ENCODE peak calls at places on chromosomes 16 and 17, in five cellular contexts. S, T, B, X and J are unnamed samples.

GRCh38 chr17:21231533-21231932 is 17.6 kb upstream of the TMEM11 start:
- DNase-seq in S (no peak), T (no peak), B (no peak), X (no peak), J (no peak)

GRCh38 chr16:81882559-81882958 is 103.5 kb downstream of the PLCG2 start:
- DNase-seq in S (no peak), T (no peak), B (no peak), X (no peak), J (no peak)

GRCh38 chr17:78973196-78973595 is 6.5 kb downstream of the LGALS3BP start:
- DNase-seq in S (peak), T (no peak), B (no peak), X (no peak), J (no peak)

GRCh38 chr16:50680907-50681885 is at the start of gene SNX20:
- DNase-seq in S (no peak), T (no peak), B (peak), X (no peak), J (no peak)

GRCh38 chr17:61291457-61292311 is 108.0 kb upstream of the TBX2 start:
- DNase-seq in S (no peak), T (no peak), B (no peak), X (no peak), J (no peak)

GRCh38 chr17:34703533-34703932 is 124.2 kb downstream of the TMEM132E start:
- DNase-seq in S (no peak), T (peak), B (no peak), X (peak), J (peak)

GRCh38 chr17:31739300-31739699 is 119.7 kb downstream of the COPRS start:
- DNase-seq in S (no peak), T (no peak), B (no peak), X (no peak), J (no peak)

GRCh38 chr17:67289174-67289876 is 44.3 kb upstream of the HELZ start:
- DNase-seq in S (no peak), T (no peak), B (no peak), X (no peak), J (no peak)

GRCh38 chr16:89395150-89396142 is 94.9 kb downstream of the ANKRD11 start:
- DNase-seq in S (peak), T (no peak), B (no peak), X (peak), J (peak)

GRCh38 chr17:72280881-72281280 is 160.1 kb downstream of the SOX9 start:
- DNase-seq in S (no peak), T (no peak), B (no peak), X (no peak), J (no peak)

GRCh38 chr16:86631441-86631840 is 53.1 kb downstream of the FOXL1 start:
- DNase-seq in S (no peak), T (no peak), B (no peak), X (no peak), J (no peak)

GRCh38 chr16:534856-535445 is 7.4 kb downstream of the CAPN15 start:
- DNase-seq in S (no peak), T (no peak), B (no peak), X (no peak), J (no peak)

GRCh38 chr17:60231234-60231633 is 81.5 kb downstream of the CA4 start:
- DNase-seq in S (peak), T (no peak), B (no peak), X (peak), J (no peak)

GRCh38 chr17:35912942-35913341 is 17.6 kb downstream of the RDM1 start:
- DNase-seq in S (no peak), T (no peak), B (no peak), X (no peak), J (no peak)

GRCh38 chr16:87864331-87864989 is 4.8 kb downstream of the SLC7A5 start:
- DNase-seq in S (no peak), T (no peak), B (no peak), X (no peak), J (no peak)

GRCh38 chr17:6710317-6710716 is 2.9 kb downstream of the SLC13A5 start:
- DNase-seq in S (peak), T (no peak), B (no peak), X (no peak), J (no peak)

GRCh38 chr17:17067277-17067676 is 25.0 kb downstream of the MPRIP start:
- DNase-seq in S (no peak), T (no peak), B (no peak), X (no peak), J (no peak)

GRCh38 chr17:44297975-44298374 is 10.4 kb upstream of the RUNDC3A start:
- DNase-seq in S (no peak), T (no peak), B (no peak), X (no peak), J (no peak)

GRCh38 chr17:6162892-6163291 is 92.7 kb downstream of the WSCD1 start:
- DNase-seq in S (no peak), T (no peak), B (no peak), X (no peak), J (no peak)

GRCh38 chr17:65074778-65075250 is 18.3 kb upstream of the GNA13 start:
- DNase-seq in S (peak), T (peak), B (no peak), X (peak), J (no peak)

GRCh38 chr16:55982597-55982996 is 107.4 kb upstream of the CES5A start:
- DNase-seq in S (no peak), T (no peak), B (no peak), X (no peak), J (no peak)

GRCh38 chr16:46947900-46948547 is 25.4 kb downstream of the DNAJA2 start:
- DNase-seq in S (peak), T (peak), B (peak), X (peak), J (peak)

GRCh38 chr17:65576939-65577338 is 15.5 kb upstream of the AXIN2 start:
- DNase-seq in S (no peak), T (peak), B (no peak), X (no peak), J (no peak)

GRCh38 chr16:30115238-30115637 is 1.9 kb upstream of the GDPD3 start:
- DNase-seq in S (no peak), T (no peak), B (no peak), X (no peak), J (no peak)

GRCh38 chr17:11899494-11899893 is 97.8 kb downstream of the ZNF18 start:
- DNase-seq in S (peak), T (peak), B (no peak), X (no peak), J (no peak)

GRCh38 chr16:59905131-59905530 is 1171.0 kb upstream of the GOT2 start:
- DNase-seq in S (no peak), T (no peak), B (no peak), X (no peak), J (no peak)

GRCh38 chr16:53754938-53755910 is 51.3 kb downstream of the FTO start:
- DNase-seq in S (no peak), T (no peak), B (no peak), X (no peak), J (no peak)

GRCh38 chr17:74631468-74632195 is 8.1 kb upstream of the CD300E start:
- DNase-seq in S (peak), T (no peak), B (peak), X (no peak), J (no peak)

GRCh38 chr16:72278301-72278700 is 106.3 kb upstream of the PMFBP1 start:
- DNase-seq in S (no peak), T (no peak), B (no peak), X (no peak), J (no peak)

GRCh38 chr16:11396241-11397048 is 51.2 kb downstream of the RMI2 start:
- DNase-seq in S (peak), T (peak), B (no peak), X (peak), J (peak)

GRCh38 chr17:79413591-79413990 is 197.3 kb downstream of the RBFOX3 start:
- DNase-seq in S (peak), T (no peak), B (no peak), X (no peak), J (no peak)

GRCh38 chr16:6884002-6884401 is 448.6 kb upstream of the RBFOX1 start:
- DNase-seq in S (no peak), T (no peak), B (no peak), X (no peak), J (no peak)

GRCh38 chr17:52140601-52141000 is 17.9 kb downstream of the CA10 start:
- DNase-seq in S (no peak), T (no peak), B (no peak), X (no peak), J (no peak)

GRCh38 chr17:10920511-10920910 is 82.6 kb upstream of the PIRT start:
- DNase-seq in S (no peak), T (no peak), B (no peak), X (no peak), J (no peak)

GRCh38 chr17:35287286-35287811 is 44.5 kb downstream of the SLFN5 start:
- DNase-seq in S (no peak), T (no peak), B (peak), X (no peak), J (no peak)

GRCh38 chr17:44221862-44222111 is 2.3 kb upstream of the UBTF start:
- DNase-seq in S (no peak), T (no peak), B (no peak), X (no peak), J (no peak)

GRCh38 chr16:89899879-89900481 is 18.7 kb upstream of the MC1R start:
- DNase-seq in S (no peak), T (no peak), B (no peak), X (no peak), J (no peak)

GRCh38 chr16:4280625-4281024 is 7.8 kb upstream of the TFAP4 start:
- DNase-seq in S (no peak), T (no peak), B (no peak), X (no peak), J (no peak)

GRCh38 chr17:69179227-69179952 is 37.7 kb upstream of the ABCA6 start:
- DNase-seq in S (no peak), T (no peak), B (no peak), X (no peak), J (no peak)

GRCh38 chr17:69170377-69170776 is 28.7 kb upstream of the ABCA6 start:
- DNase-seq in S (no peak), T (no peak), B (no peak), X (no peak), J (no peak)

GRCh38 chr17:69175262-69175811 is 33.6 kb upstream of the ABCA6 start:
- DNase-seq in S (no peak), T (no peak), B (no peak), X (no peak), J (no peak)

GRCh38 chr17:69173118-69173517 is 31.4 kb upstream of the ABCA6 start:
- DNase-seq in S (no peak), T (no peak), B (no peak), X (no peak), J (no peak)

DNA sequence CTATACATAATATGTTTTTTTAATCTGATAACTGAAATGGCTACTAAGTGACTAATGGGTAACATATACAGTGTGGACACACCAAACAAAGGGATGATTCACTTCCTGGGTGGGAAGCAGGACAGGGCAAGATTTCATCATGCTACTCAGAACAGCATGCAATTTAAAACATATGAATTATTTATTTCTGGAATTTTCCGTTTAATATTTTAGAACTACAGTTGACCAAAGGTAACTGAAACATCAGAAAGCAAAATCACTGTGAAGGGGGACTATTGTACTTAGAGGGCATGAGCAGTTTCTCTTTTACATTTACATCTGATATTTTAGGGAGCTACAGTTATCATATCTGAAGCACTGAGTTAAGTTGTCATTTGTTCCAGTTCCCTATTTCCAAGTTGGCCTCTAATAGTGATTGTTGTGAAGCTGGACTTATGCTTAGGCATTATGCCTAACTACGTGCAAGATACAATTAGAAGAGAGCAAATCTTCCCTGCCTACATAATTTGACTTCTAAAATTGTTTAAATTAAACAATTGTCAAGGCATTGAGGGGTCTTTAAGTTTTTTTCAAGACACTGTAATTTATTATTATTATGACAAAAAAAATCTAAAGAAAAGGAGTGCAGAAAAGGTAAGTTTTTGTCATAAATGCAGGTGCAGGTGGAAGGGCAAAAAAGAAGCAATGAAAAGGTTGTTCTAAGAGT is 34.3 kb upstream of the ABCA6 start:
- DNase-seq in S (no peak), T (no peak), B (no peak), X (peak), J (no peak)
- TF ChIP-seq FOXM1 in S (peak), T (no peak), B (no peak), X (no peak), J (no peak)

GRCh38 chr16:24046442-24046841 is 209.7 kb upstream of the CACNG3 start:
- DNase-seq in S (no peak), T (no peak), B (no peak), X (no peak), J (no peak)

GRCh38 chr16:24037335-24037734 is 201.6 kb downstream of the PRKCB start:
- DNase-seq in S (no peak), T (no peak), B (no peak), X (no peak), J (no peak)

GRCh38 chr16:24045641-24046040 is 209.9 kb downstream of the PRKCB start:
- DNase-seq in S (peak), T (no peak), B (no peak), X (no peak), J (peak)

GRCh38 chr16:24044467-24044866 is 208.7 kb downstream of the PRKCB start:
- DNase-seq in S (no peak), T (no peak), B (no peak), X (no peak), J (no peak)

GRCh38 chr16:24041834-24042631 is 206.2 kb downstream of the PRKCB start:
- DNase-seq in S (peak), T (peak), B (peak), X (peak), J (peak)
- TF ChIP-seq FOXM1 in S (no peak), T (no peak), B (no peak), X (no peak), J (no peak)

GRCh38 chr17:82461827-82462524 is 3.4 kb downstream of the NARF start:
- DNase-seq in S (no peak), T (peak), B (no peak), X (peak), J (no peak)

GRCh38 chr17:82463391-82463790 is 4.8 kb downstream of the NARF start:
- DNase-seq in S (no peak), T (peak), B (no peak), X (no peak), J (no peak)

GRCh38 chr17:82463881-82464566 is 5.5 kb downstream of the NARF start:
- DNase-seq in S (no peak), T (no peak), B (no peak), X (no peak), J (no peak)

GRCh38 chr17:82465023-82465603 is 6.6 kb downstream of the NARF start:
- DNase-seq in S (no peak), T (peak), B (no peak), X (no peak), J (no peak)

DNA sequence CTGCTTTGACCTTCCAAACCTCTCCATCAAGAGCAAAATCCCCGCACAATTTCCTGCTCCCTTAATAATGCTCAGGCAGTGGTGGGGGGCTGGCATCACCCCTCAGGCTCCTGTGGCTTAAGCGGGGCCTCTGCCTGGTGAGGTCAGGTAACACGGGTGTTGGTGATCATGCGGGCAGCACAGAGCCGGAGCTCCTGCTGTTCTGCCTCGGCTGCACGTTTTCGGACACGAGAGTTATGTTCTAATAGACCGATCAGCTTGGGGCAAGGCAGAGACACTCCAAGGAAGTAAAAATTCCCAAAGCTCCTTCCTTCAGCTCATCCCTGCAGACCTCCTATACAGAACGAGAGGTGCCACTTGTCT is 6.0 kb downstream of the NARF start:
- DNase-seq in S (no peak), T (no peak), B (no peak), X (no peak), J (no peak)
- TF ChIP-seq FOXM1 in S (no peak), T (no peak), B (no peak), X (no peak), J (no peak)

DNA sequence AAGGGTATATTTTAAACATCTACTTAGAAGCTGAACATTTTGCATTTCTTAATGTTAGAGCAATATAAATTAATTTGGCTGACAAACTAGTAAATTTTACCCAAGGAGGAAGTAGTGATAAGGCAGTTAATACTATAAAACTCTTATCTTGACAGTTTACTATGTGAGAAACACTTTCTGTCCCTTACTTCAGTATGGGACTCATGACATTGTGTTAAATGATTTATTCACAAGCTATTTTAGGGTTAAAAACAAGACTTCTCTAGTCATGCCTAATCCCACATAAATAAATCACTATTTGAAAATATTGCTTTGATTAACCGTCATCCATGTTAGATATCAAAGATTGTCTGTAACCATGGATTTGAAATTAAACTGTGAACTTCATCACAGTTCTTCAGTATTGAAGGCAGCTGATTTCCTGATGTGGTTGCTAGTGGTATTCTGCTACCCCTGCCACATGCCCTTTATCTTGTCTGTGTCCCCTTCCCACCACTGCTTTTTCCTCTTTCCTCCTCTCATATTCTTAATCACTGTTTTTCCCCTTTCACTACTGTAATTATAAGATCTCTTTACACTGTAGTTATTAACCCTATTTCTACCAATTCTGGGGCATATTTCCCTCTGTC is 95.4 kb downstream of the STXBP4 start:
- DNase-seq in S (no peak), T (no peak), B (no peak), X (no peak), J (no peak)
- TF ChIP-seq FOXM1 in S (no peak), T (no peak), B (no peak), X (no peak), J (no peak)

DNA sequence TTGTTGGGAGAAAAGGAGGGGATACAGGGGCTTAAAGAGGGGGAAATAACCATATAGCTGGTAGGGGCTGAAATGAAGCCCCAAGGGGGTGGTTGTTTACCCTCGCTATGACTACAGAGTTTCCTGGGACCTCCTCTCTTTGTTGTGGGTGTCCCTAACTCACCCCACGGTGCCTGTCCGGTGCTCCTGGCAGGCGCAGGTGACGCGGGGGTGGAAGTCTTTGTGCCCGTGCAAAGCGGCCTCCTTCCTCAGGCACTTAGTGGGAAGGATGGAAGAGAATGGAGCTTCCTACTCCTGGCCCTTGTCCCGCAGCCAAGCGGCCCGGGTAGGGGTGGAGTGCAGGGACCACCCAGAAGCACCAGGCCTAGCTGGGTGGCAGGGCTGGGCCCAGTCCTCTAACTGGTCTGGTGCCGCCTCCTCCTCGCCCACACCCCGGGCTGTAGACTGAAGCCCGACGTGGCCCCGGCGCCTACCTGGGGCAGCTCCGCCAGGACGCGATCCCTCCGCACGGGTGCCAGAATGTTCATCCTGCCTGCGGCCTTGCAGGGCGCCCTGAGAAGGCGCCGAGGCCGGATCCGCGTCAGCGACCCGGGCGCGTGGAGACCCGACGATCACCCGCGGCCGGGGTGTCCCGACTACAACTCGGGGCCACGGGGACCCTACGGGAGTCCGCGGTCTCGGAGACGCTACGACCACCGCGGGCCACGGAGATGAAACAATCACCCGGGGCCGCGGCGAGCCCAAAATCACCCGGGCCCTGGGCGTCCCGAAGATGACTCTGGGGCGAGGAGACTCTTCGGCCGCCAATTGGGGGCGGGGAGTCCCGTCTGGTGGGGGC is 709 bp downstream of the RAB34 start:
- DNase-seq in S (no peak), T (no peak), B (no peak), X (no peak), J (no peak)
- TF ChIP-seq FOXM1 in S (no peak), T (no peak), B (no peak), X (no peak), J (no peak)

DNA sequence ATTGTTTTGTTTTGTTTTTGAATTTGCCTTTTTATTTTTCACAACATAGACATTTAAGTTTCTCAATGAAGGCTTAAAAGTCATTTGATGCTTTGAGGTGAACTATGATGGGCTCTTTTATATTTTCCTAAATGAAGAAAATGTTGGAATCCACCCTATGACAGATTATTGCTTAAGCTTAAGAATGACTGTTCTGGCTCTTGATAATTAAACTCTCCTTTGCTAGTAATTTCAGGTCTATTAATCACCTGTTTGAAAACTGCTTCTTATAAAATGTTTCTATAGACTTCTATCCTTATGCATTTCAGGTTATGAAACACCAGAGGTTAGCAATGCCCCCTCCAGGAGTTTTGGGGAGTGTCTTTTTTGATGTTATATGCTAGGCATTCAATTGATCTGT is 424.1 kb upstream of the DYNLRB2 start:
- DNase-seq in S (no peak), T (no peak), B (no peak), X (no peak), J (no peak)
- TF ChIP-seq FOXM1 in S (no peak), T (no peak), B (no peak), X (no peak), J (no peak)